ENCODE peak calls at places on chromosomes 11 and 22, in nine cellular contexts. E, S, T, P, K, X, F, M and C are unnamed samples. For H3K4me1, the result is how much of the 10 kb centered on the place peaks cover.

GRCh38 chr11:33634291-33634834 is 66.3 kb downstream of the C11orf91 start:
- DNase-seq in E (no peak), S (no peak), T (no peak), P (no peak), K (no peak), X (peak), F (no peak), M (no peak), C (no peak)

GRCh38 chr11:78438298-78438975 is 20.8 kb upstream of the GAB2 start:
- DNase-seq in E (no peak), S (no peak), T (no peak), P (no peak), K (no peak), X (no peak), F (no peak), M (no peak), C (no peak)

GRCh38 chr11:91947215-91947614 is 277.4 kb upstream of the FAT3 start:
- DNase-seq in E (no peak), S (no peak), T (no peak), P (no peak), K (peak), X (no peak), F (peak), M (no peak), C (no peak)

GRCh38 chr22:33007485-33007884 is 50.7 kb downstream of the SYN3 start:
- DNase-seq in E (no peak), S (peak), T (no peak), P (no peak), K (no peak), X (no peak), F (no peak), M (no peak), C (no peak)

GRCh38 chr22:41048791-41049717 is 43.3 kb upstream of the EP300 start:
- DNase-seq in E (no peak), S (peak), T (peak), P (peak), K (peak), X (peak), F (peak), M (peak), C (no peak)

GRCh38 chr11:92253945-92254344 is 29.3 kb downstream of the FAT3 start:
- DNase-seq in E (no peak), S (no peak), T (no peak), P (no peak), K (no peak), X (peak), F (no peak), M (no peak), C (no peak)

GRCh38 chr11:20070459-20070858 is 89.8 kb downstream of the DBX1 start:
- DNase-seq in E (no peak), S (no peak), T (no peak), P (no peak), K (no peak), X (no peak), F (peak), M (no peak), C (no peak)

GRCh38 chr11:45857834-45858492 is 10.7 kb downstream of the CRY2 start:
- DNase-seq in E (no peak), S (no peak), T (no peak), P (no peak), K (peak), X (peak), F (no peak), M (peak), C (peak)

GRCh38 chr11:79340535-79340934 is 100.3 kb downstream of the TENM4 start:
- DNase-seq in E (no peak), S (no peak), T (no peak), P (no peak), K (no peak), X (no peak), F (no peak), M (no peak), C (no peak)

GRCh38 chr11:34184505-34185015 is 79.1 kb downstream of the NAT10 start:
- DNase-seq in E (no peak), S (no peak), T (no peak), P (no peak), K (no peak), X (no peak), F (no peak), M (no peak), C (no peak)

GRCh38 chr11:122668562-122669090 is 13.1 kb downstream of the UBASH3B start:
- DNase-seq in E (peak), S (no peak), T (no peak), P (no peak), K (no peak), X (peak), F (no peak), M (no peak), C (no peak)

GRCh38 chr11:70712471-70712870 is 314.1 kb downstream of the CTTN start:
- DNase-seq in E (no peak), S (no peak), T (peak), P (no peak), K (no peak), X (no peak), F (no peak), M (no peak), C (no peak)

GRCh38 chr11:130471731-130472433 is 23.4 kb downstream of the ADAMTS15 start:
- DNase-seq in E (no peak), S (no peak), T (no peak), P (no peak), K (no peak), X (no peak), F (no peak), M (no peak), C (peak)

GRCh38 chr22:39253427-39254070 is 8.8 kb upstream of the PDGFB start:
- DNase-seq in E (no peak), S (no peak), T (peak), P (no peak), K (peak), X (peak), F (peak), M (peak), C (no peak)

GRCh38 chr11:31947051-31947450 is 135.9 kb upstream of the PAX6 start:
- DNase-seq in E (no peak), S (no peak), T (no peak), P (no peak), K (no peak), X (no peak), F (no peak), M (no peak), C (no peak)

GRCh38 chr22:42902875-42903510 is 45.9 kb upstream of the ARFGAP3 start:
- DNase-seq in E (no peak), S (no peak), T (peak), P (no peak), K (no peak), X (peak), F (no peak), M (no peak), C (no peak)

GRCh38 chr11:27509953-27510352 is 3.4 kb upstream of the LIN7C start:
- DNase-seq in E (no peak), S (no peak), T (no peak), P (no peak), K (no peak), X (no peak), F (no peak), M (no peak), C (no peak)

GRCh38 chr11:14942735-14943134 is 29.4 kb downstream of the CALCA start:
- DNase-seq in E (no peak), S (no peak), T (no peak), P (no peak), K (no peak), X (no peak), F (no peak), M (no peak), C (no peak)

GRCh38 chr22:25759825-25760231 is 17.8 kb downstream of the MYO18B start:
- DNase-seq in E (no peak), S (no peak), T (no peak), P (peak), K (peak), X (peak), F (no peak), M (no peak), C (no peak)

GRCh38 chr11:8250981-8251620 is 12.6 kb downstream of the LMO1 start:
- DNase-seq in E (no peak), S (peak), T (peak), P (no peak), K (no peak), X (no peak), F (no peak), M (no peak), C (peak)

GRCh38 chr11:103055174-103055890 is 36.6 kb downstream of the DCUN1D5 start:
- DNase-seq in E (peak), S (no peak), T (no peak), P (peak), K (no peak), X (peak), F (no peak), M (no peak), C (no peak)

GRCh38 chr22:49910229-49911155 is 7.7 kb downstream of the ALG12 start:
- DNase-seq in E (no peak), S (no peak), T (no peak), P (no peak), K (no peak), X (no peak), F (no peak), M (no peak), C (no peak)

GRCh38 chr11:16607675-16608644 is 130.5 kb upstream of the C11orf58 start:
- DNase-seq in E (no peak), S (no peak), T (peak), P (peak), K (peak), X (peak), F (peak), M (peak), C (no peak)

GRCh38 chr11:99370557-99371200 is 349.9 kb downstream of the CNTN5 start:
- DNase-seq in E (no peak), S (no peak), T (no peak), P (no peak), K (peak), X (peak), F (no peak), M (peak), C (no peak)

GRCh38 chr22:28052818-28053217 is 133.8 kb upstream of the PITPNB start:
- DNase-seq in E (no peak), S (no peak), T (no peak), P (no peak), K (no peak), X (no peak), F (no peak), M (no peak), C (no peak)

GRCh38 chr11:14967581-14968214 is 4.5 kb downstream of the CALCA start:
- DNase-seq in E (no peak), S (no peak), T (no peak), P (no peak), K (no peak), X (no peak), F (no peak), M (no peak), C (no peak)

GRCh38 chr22:45295492-45295891 is 10.7 kb downstream of the UPK3A start:
- DNase-seq in E (no peak), S (no peak), T (no peak), P (no peak), K (no peak), X (no peak), F (no peak), M (no peak), C (no peak)
- H3K4me1 ChIP-seq in E (under half), S (under half), T (under half), P (under half), K (under half), X (under half), F (under half), M (under half), C (under half)

DNA sequence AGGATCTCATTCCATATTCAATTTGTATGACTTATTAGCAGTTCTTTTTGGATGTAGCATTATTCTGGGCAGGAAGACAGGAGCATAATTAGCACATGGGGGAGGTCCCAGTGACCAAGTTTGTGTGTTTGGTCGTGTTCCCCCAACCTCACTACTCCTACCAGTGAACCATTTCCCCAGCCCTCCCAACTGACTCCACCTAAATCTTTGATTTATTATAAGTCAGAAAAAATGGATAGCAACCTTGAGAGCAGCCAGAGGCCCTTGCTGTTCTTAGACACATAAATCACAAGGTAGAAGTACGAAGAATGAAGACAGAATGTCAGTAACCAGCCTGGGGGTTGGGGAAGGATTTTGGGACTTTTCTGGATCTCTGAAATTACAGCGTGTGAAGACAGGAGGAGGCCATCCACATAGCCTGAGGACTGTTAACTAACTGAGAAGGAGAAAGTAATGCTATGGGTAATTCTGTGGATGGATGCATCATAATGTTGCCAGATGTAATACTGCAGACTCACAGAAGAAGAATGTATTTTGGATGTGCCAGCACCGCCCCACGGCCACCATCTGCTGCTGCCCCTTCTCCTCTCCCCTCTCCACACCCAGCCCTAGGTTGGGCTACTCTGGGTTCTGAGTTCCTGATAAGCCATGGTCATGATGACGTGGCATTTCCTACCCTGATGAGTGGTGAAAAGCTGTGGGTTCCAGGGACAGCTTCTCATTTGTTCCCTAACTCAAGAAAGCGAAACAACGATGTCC is 124.3 kb upstream of the TTC12 start:
- DNase-seq in E (no peak), S (no peak), T (no peak), P (no peak), K (no peak), X (peak), F (no peak), M (peak), C (no peak)
- H3K4me3 ChIP-seq in E (no peak), S (no peak), T (no peak), P (no peak), K (no peak), X (no peak), F (no peak), M (no peak), C (no peak)

DNA sequence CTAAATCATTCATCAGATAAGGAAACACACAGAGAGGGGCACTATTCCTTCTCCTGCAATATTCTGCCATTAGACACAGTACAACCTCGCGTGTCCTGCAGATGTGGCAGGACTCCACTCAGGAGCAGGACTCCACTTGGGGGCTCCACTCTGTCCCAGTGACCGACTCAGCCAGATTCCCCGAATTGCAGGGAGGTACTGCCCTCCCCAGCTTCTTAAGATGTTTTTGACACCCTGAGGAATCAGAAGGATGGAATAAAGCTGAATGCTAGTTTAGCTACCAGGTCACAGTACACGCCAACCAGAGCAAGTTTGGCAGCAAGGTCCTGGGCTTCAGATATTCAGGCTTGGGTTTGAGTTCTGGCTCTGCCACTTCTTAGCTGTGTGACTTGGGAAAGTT is 99.3 kb upstream of the USP47 start:
- DNase-seq in E (no peak), S (no peak), T (no peak), P (no peak), K (no peak), X (no peak), F (no peak), M (no peak), C (no peak)
- H3K4me1 ChIP-seq in E (under half), S (under half), T (under half), P (under half), K (under half), X (under half), F (under half), M (under half), C (under half)

DNA sequence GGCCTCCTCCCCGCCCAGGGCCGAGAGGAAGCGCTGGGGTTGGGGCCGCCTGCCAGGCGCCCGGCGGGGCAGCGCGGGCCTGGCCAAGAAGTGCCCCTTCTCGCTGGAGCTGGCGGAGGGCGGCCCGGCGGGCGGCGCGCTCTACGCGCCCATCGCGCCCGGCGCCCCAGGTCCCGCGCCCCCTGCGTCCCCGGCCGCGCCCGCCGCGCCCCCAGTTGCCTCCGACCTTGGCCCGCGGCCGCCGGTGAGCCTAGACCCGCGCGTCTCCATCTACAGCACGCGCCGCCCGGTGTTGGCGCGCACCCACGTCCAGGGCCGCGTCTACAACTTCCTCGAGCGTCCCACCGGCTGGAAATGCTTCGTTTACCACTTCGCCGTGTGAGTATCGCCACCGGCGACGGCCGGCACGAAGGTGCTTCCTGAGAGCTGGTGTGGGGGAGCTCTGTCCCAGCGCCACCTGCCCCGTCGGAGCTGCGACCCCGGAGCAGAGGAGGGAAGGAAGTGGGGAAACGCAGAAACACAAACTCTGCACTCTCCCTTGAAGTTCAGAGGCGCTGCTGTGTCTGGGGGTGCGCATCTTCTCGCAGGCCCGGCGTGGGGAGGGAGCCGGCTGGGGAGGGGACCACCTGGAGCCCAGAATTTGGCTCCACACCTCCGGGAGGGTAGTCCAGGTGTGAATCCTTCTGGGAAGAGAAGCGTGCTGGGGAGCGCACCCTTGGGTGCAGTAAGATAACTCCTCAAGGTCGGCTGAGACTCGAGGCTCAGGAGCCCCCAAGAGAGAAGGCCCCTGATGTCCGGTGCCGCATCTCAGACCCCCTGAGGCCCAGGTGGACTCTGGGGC is 519 bp downstream of the KCNQ1 start:
- DNase-seq in E (peak), S (no peak), T (no peak), P (no peak), K (no peak), X (no peak), F (no peak), M (no peak), C (no peak)
- H3K4me3 ChIP-seq in E (peak), S (peak), T (peak), P (peak), K (peak), X (peak), F (peak), M (peak), C (peak)

DNA sequence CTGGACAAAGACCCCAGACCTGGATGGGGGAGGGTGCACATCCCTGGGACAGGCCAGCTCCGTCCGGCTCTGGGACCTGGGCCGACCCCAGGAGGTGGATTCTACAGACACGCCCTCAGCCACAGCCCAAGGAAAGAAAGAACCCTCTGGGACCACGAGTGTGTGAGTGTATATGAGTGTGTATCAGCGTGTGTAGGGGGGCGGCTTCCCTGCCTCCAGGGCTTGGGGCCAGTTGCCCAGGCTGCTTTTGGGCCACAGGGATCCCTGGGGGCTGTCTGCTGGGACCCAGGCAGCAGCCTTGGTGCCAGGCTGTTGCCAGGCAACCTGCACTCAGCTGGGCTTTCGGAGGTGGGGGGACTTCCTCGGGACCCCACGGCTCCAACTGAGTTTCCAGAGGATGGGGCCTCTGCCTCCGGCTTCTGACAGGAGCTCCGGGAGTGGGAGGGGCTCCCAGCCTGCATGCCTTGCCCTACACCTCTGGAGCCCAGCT is 8.9 kb downstream of the DUSP8 start:
- DNase-seq in E (no peak), S (no peak), T (no peak), P (no peak), K (peak), X (no peak), F (no peak), M (no peak), C (no peak)
- H3K4me1 ChIP-seq in E (under half), S (under half), T (under half), P (under half), K (under half), X (under half), F (under half), M (under half), C (under half)

GRCh38 chr22:30424471-30425326 is 869 bp upstream of the MTFP1 start:
- DNase-seq in E (no peak), S (peak), T (peak), P (no peak), K (no peak), X (no peak), F (no peak), M (no peak), C (no peak)

GRCh38 chr22:30427871-30428270 is 2.3 kb downstream of the MTFP1 start:
- DNase-seq in E (no peak), S (no peak), T (no peak), P (no peak), K (no peak), X (no peak), F (no peak), M (no peak), C (no peak)

GRCh38 chr22:30425616-30426394 is at the start of gene MTFP1:
- DNase-seq in E (peak), S (peak), T (peak), P (peak), K (peak), X (peak), F (peak), M (peak), C (peak)

GRCh38 chr22:30425327-30425615 is 297 bp upstream of the MTFP1 start:
- DNase-seq in E (no peak), S (no peak), T (no peak), P (no peak), K (no peak), X (no peak), F (no peak), M (no peak), C (no peak)

DNA sequence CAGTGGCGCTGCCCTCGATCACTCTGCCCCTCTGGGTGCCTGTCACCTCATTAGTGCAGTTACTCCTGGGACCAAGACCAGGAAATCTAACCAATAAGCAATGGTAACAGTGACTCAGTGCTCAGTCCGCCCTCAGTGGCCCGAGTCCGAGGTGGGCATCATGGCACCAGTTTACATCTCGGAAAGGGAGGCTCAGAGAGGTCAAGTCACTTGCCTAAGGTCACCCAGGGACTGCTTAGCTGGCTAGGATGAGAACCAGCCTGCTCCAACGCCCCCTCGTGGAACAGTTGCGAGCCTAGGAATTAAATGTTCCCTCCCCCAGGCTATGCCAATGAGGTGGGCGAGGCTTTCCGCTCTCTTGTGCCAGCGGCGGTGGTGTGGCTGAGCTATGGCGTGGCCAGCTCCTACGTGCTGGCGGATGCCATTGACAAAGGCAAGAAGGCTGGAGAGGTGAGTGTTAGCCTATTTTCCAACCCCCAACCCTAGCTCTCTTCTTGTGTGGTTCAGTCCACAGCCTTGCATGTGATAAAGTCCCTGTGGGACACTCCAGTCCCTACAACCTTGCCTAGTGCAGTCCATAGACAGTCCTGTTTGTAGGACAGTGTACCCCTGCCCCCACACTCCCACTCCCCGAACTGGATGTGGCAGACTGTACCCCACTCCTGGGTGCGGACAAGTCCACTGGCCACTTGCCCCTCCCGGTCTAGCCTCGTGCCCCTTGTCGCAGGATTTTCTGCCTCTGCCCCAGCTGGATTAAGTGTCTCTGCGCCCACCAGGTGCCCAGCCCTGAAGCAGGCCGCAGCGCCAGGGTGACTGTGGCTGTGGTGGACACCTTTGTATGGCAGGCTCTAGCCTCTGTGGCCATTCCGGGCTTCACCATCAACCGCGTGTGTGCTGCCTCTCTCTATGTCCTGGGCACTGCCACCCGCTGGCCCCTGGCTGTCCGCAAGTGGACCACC is 1.1 kb downstream of the MTFP1 start:
- DNase-seq in E (peak), S (peak), T (peak), P (peak), K (peak), X (peak), F (peak), M (peak), C (peak)
- H3K4me3 ChIP-seq in E (peak), S (peak), T (peak), P (peak), K (peak), X (peak), F (peak), M (no peak), C (peak)